ENCODE peak calls at places on chromosomes 12 and 14, in six cellular contexts. V is A549, U is lung, J is tibial artery, A is BJ, S is LNCaP clone FGC. D is an unnamed sample.

GRCh38 chr14:41899416-41899815 is 292.7 kb downstream of the LRFN5 start:
- DNase-seq in V (no peak), U (no peak), J (no peak), A (no peak), S (no peak), D (no peak)

GRCh38 chr14:69644814-69645213 is 33.4 kb downstream of the SUSD6 start:
- DNase-seq in V (no peak), U (no peak), J (no peak), A (no peak), S (no peak), D (no peak)

GRCh38 chr14:70707138-70708038 is 65.7 kb downstream of the TTC9 start:
- DNase-seq in V (no peak), U (peak; percentile 49), J (peak; percentile 41), A (peak; percentile 34), S (no peak), D (no peak)

GRCh38 chr14:89765346-89765745 is 189.2 kb downstream of the EFCAB11 start:
- DNase-seq in V (no peak), U (no peak), J (no peak), A (no peak), S (no peak), D (no peak)

GRCh38 chr12:2273288-2273687 is 220.5 kb downstream of the CACNA1C start:
- DNase-seq in V (no peak), U (no peak), J (peak; percentile 90), A (no peak), S (no peak), D (no peak)

GRCh38 chr12:112419269-112420133 is 754 bp downstream of the PTPN11 start:
- DNase-seq in V (peak; percentile 58), U (peak; percentile 74), J (peak; percentile 88), A (no peak), S (no peak), D (peak; percentile 64)

GRCh38 chr12:55728932-55729591 is at the start of gene CD63:
- DNase-seq in V (peak; percentile 95), U (peak; percentile 90), J (peak; percentile 98), A (no peak), S (no peak), D (peak; percentile 91)

GRCh38 chr14:55979096-55979495 is 139.1 kb upstream of the PELI2 start:
- DNase-seq in V (no peak), U (no peak), J (no peak), A (no peak), S (no peak), D (no peak)

GRCh38 chr12:162467-163307 is 51.3 kb downstream of the SLC6A12 start:
- DNase-seq in V (no peak), U (no peak), J (no peak), A (no peak), S (no peak), D (no peak)

GRCh38 chr14:103882503-103883262 is 35.3 kb upstream of the PPP1R13B start:
- DNase-seq in V (no peak), U (no peak), J (no peak), A (no peak), S (no peak), D (no peak)

GRCh38 chr12:53514626-53515290 is 7.5 kb upstream of the NPFF start:
- DNase-seq in V (no peak), U (no peak), J (no peak), A (no peak), S (no peak), D (no peak)

GRCh38 chr12:128969480-128970055 is 116.3 kb downstream of the GLT1D1 start:
- DNase-seq in V (peak; percentile 10), U (no peak), J (peak; percentile 46), A (no peak), S (no peak), D (peak; percentile 34)

GRCh38 chr12:117402363-117402762 is 40.9 kb upstream of the NOS1 start:
- DNase-seq in V (no peak), U (no peak), J (no peak), A (no peak), S (no peak), D (no peak)

GRCh38 chr14:55333785-55334485 is 62.7 kb downstream of the FBXO34 start:
- DNase-seq in V (no peak), U (no peak), J (no peak), A (no peak), S (no peak), D (no peak)

GRCh38 chr14:77372304-77372841 is 4.5 kb downstream of the TMED8 start:
- DNase-seq in V (no peak), U (no peak), J (no peak), A (no peak), S (no peak), D (no peak)
- H3K4me3 ChIP-seq in V (no peak overlapping the region), U (no peak overlapping the region), J (no peak overlapping the region), A (no peak overlapping the region), S (no peak overlapping the region), D (no peak overlapping the region)

GRCh38 chr12:92133795-92134637 is 11.6 kb downstream of the BTG1 start:
- DNase-seq in V (no peak), U (no peak), J (no peak), A (no peak), S (no peak), D (no peak)
- H3K4me3 ChIP-seq in V (no peak overlapping the region), U (no peak overlapping the region), J (peak overlapping the region; percentile 5), A (no peak overlapping the region), S (no peak overlapping the region), D (no peak overlapping the region)

GRCh38 chr14:20799444-20799843 is 3.2 kb downstream of the RNASE1 start:
- DNase-seq in V (no peak), U (no peak), J (no peak), A (no peak), S (no peak), D (no peak)
- H3K4me3 ChIP-seq in V (no peak overlapping the region), U (no peak overlapping the region), J (peak overlapping the region; percentile 45), A (no peak overlapping the region), S (no peak overlapping the region), D (peak overlapping the region; percentile 48)

DNA sequence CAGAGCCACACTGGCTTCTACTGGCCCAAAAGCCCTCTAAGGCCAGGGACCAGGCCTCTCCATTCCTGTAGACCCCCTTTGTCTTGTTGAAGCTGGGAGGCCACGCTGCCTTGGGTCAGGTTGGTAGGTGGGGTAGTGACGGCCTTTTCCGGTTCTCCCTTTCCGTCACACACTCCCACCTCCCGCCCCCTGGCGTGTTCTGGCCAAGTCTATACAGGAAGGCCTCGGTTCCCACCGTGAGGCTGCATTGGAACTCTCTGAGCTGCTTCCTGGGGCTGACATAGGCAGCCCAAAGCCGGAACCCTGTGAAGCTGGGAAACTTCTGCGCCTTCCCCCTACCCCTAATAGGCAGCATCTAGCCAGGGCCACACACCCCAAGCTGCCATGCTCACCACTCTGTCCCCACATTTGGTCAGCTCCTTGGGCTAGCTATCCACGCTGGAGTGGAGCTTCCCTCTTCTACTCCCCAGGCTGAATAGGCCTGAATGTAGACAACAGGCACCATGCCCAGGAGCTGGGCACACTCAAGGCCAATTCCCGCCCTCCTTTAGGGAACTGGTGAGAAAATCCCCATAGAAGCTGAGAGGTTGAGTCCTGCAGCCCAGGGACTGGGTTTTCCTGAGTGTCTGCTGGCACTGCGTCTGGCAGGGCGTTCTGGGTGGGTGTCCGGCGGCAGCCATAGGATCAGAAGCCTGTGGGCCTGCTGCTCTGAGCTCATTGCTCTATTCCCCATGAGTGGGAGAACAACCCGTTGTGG is 35.7 kb downstream of the RIN3 start:
- DNase-seq in V (no peak), U (no peak), J (peak; percentile 73), A (no peak), S (no peak), D (no peak)
- H3K4me3 ChIP-seq in V (no peak overlapping the region), U (no peak overlapping the region), J (peak overlapping the region; percentile 29), A (no peak overlapping the region), S (no peak overlapping the region), D (no peak overlapping the region)

DNA sequence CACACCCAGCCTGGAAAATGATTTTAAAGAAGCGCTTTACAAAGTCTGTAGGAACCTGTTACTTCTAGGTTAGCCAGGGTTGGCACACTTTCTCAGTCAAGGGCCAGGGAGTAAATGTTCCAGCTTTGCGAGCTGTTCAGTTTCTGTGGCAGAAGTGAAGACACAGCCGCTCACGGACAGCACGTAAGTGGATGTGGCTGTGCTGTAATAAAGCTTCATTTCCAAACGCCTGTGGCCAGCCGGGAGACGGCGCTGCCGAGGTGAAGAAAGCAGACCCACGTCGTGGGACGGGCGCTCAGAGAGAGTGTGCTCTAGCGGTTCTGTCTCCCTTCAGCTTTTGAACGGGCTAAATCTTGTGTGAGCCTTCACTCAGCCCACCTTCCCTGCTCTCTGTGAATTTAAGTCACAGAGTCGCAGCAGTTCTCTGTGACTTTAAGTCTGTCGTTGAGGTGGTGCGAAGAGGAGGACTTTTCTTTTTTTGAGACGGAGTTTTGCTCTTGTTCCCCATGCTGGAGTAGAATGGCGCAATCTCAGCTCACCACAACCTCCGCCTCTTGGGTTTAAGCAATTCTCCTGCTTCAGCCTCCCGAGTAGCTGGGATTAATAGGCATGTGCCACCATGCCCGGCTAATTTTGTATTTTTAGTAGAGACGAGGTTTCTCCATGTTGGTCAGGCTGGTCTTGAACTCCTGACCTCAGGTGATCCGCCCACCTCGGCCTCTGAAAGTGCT is 35.6 kb downstream of the EP400 start:
- DNase-seq in V (no peak), U (peak; percentile 41), J (no peak), A (no peak), S (no peak), D (peak; percentile 28)
- H3K4me3 ChIP-seq in V (no peak overlapping the region), U (no peak overlapping the region), J (no peak overlapping the region), A (no peak overlapping the region), S (no peak overlapping the region), D (peak overlapping the region; percentile 0)

GRCh38 chr12:104137902-104138746 is at the start of gene NFYB:
- DNase-seq in V (peak; percentile 98), U (peak; percentile 96), J (peak; percentile 98), A (peak; percentile 75), S (peak; percentile 95), D (peak; percentile 96)

GRCh38 chr12:104136577-104136976 is 1.4 kb downstream of the NFYB start:
- DNase-seq in V (no peak), U (no peak), J (no peak), A (no peak), S (no peak), D (no peak)

GRCh38 chr12:104137175-104137901 is 672 bp downstream of the NFYB start:
- DNase-seq in V (peak; percentile 41), U (peak; percentile 34), J (peak; percentile 67), A (no peak), S (no peak), D (peak; percentile 34)

GRCh38 chr12:104142543-104142942 is 4.5 kb upstream of the NFYB start:
- DNase-seq in V (no peak), U (peak; percentile 10), J (no peak), A (no peak), S (no peak), D (no peak)

DNA sequence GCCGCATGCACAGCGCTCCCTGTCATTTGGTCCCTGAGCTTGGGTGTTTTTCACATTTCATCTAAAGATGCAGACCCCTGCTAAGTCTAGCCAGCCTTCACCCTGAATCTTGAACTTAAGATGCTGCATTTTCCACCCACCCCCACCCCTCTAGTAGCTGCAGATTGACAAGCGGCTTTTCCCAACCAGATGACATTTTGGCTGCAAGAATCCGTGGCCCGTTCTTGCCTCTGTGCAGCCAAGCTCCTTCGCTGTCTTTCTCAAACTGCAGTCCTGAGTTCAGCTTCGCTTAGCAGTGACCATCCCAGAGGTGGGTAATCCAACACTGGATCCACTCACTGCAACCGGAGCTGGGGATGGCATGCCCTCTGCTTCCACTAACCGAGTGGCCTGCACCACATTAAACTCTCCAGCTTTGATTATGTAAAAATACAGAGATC is 757 bp upstream of the NFYB start:
- DNase-seq in V (no peak), U (peak; percentile 28), J (peak; percentile 70), A (no peak), S (no peak), D (no peak)
- H3K4me3 ChIP-seq in V (peak overlapping the region; percentile 43), U (no peak overlapping the region), J (peak overlapping the region; percentile 62), A (peak overlapping the region; percentile 46), S (peak overlapping the region; percentile 37), D (peak overlapping the region; percentile 49)